ENCODE peak calls at places on chromosomes 7 and 10, in eight cellular contexts. Q is hepatocyte, S is stomach, O is spleen, I is body of pancreas, V is IMR-90, W is heart right ventricle, T is kidney. U is an unnamed sample. For H3K4me1, the result is how much of the 10 kb centered on the place peaks cover.

GRCh38 chr10:110226555-110226925 is 19.1 kb downstream of the MXI1 start:
- DNase-seq in Q (peak), S (peak), O (no peak), I (peak), V (peak), W (peak), T (peak), U (peak)

GRCh38 chr10:102729090-102730026 is 14.4 kb upstream of the WBP1L start:
- DNase-seq in Q (peak), S (peak), O (peak), I (peak), V (peak), W (peak), T (peak), U (peak)

GRCh38 chr7:151875862-151876111 is 1.1 kb downstream of the PRKAG2 start:
- DNase-seq in Q (peak), S (no peak), O (no peak), I (no peak), V (no peak), W (no peak), T (no peak), U (no peak)

GRCh38 chr10:128059266-128059850 is 66.9 kb downstream of the MKI67 start:
- DNase-seq in Q (no peak), S (no peak), O (peak), I (no peak), V (no peak), W (no peak), T (peak), U (no peak)

GRCh38 chr7:27185708-27186449 is 847 bp upstream of the HOXA11 start:
- DNase-seq in Q (no peak), S (peak), O (peak), I (peak), V (no peak), W (no peak), T (peak), U (no peak)

GRCh38 chr7:75532639-75533038 is 40.5 kb downstream of the SPDYE5 start:
- DNase-seq in Q (no peak), S (no peak), O (no peak), I (no peak), V (no peak), W (no peak), T (no peak), U (no peak)

GRCh38 chr10:94083662-94084323 is 90.1 kb downstream of the PLCE1 start:
- DNase-seq in Q (no peak), S (no peak), O (no peak), I (no peak), V (no peak), W (no peak), T (no peak), U (peak)

GRCh38 chr7:106139253-106140251 is 27.4 kb upstream of the SYPL1 start:
- DNase-seq in Q (peak), S (no peak), O (no peak), I (peak), V (peak), W (peak), T (no peak), U (peak)

GRCh38 chr10:26215923-26216576 is 524 bp upstream of the GAD2 start:
- DNase-seq in Q (peak), S (no peak), O (no peak), I (peak), V (no peak), W (peak), T (peak), U (peak)

GRCh38 chr7:134660961-134661376 is 14.3 kb downstream of the BPGM start:
- DNase-seq in Q (no peak), S (no peak), O (no peak), I (no peak), V (peak), W (no peak), T (no peak), U (no peak)

GRCh38 chr10:70440296-70441160 is 953 bp downstream of the NODAL start:
- DNase-seq in Q (no peak), S (no peak), O (no peak), I (no peak), V (no peak), W (no peak), T (peak), U (no peak)

GRCh38 chr7:39894904-39895303 is 55.2 kb upstream of the CDK13 start:
- DNase-seq in Q (no peak), S (no peak), O (no peak), I (no peak), V (peak), W (no peak), T (no peak), U (no peak)

GRCh38 chr7:118352854-118353453 is 128.4 kb downstream of the ANKRD7 start:
- DNase-seq in Q (peak), S (no peak), O (no peak), I (no peak), V (no peak), W (no peak), T (no peak), U (no peak)

GRCh38 chr7:151238924-151239836 is 6.9 kb downstream of the CHPF2 start:
- DNase-seq in Q (no peak), S (no peak), O (peak), I (no peak), V (no peak), W (no peak), T (no peak), U (no peak)

GRCh38 chr10:66940950-66941349 is 15.1 kb downstream of the LRRTM3 start:
- DNase-seq in Q (no peak), S (no peak), O (no peak), I (no peak), V (no peak), W (no peak), T (no peak), U (no peak)

GRCh38 chr7:151598045-151598444 is 78.3 kb upstream of the RHEB start:
- DNase-seq in Q (no peak), S (no peak), O (no peak), I (no peak), V (peak), W (no peak), T (no peak), U (no peak)

GRCh38 chr10:33237736-33238624 is 96.5 kb downstream of the NRP1 start:
- DNase-seq in Q (peak), S (no peak), O (no peak), I (no peak), V (peak), W (no peak), T (no peak), U (peak)
- H3K27ac ChIP-seq in Q (peak), S (no peak), O (no peak), I (no peak), V (peak), W (no peak), T (no peak), U (no peak)

GRCh38 chr7:885261-885892 is 9.0 kb downstream of the GET4 start:
- DNase-seq in Q (no peak), S (no peak), O (peak), I (peak), V (no peak), W (no peak), T (peak), U (no peak)
- H3K4me1 ChIP-seq in Q (under half), S (under half), O (under half), I (half or more), V (under half), W (under half), T (under half), U (under half)

GRCh38 chr7:12450615-12451014 is 47.0 kb upstream of the VWDE start:
- DNase-seq in Q (no peak), S (no peak), O (no peak), I (no peak), V (no peak), W (no peak), T (no peak), U (no peak)
- TF ChIP-seq CTCF in Q (no peak), S (no peak), O (no peak), I (no peak), V (no peak), W (no peak), T (no peak), U (no peak)

GRCh38 chr7:55177589-55178261 is 158.9 kb downstream of the EGFR start:
- DNase-seq in Q (no peak), S (peak), O (no peak), I (no peak), V (no peak), W (peak), T (peak), U (peak)
- H3K27ac ChIP-seq in Q (peak), S (peak), O (no peak), I (peak), V (no peak), W (peak), T (no peak), U (peak)

DNA sequence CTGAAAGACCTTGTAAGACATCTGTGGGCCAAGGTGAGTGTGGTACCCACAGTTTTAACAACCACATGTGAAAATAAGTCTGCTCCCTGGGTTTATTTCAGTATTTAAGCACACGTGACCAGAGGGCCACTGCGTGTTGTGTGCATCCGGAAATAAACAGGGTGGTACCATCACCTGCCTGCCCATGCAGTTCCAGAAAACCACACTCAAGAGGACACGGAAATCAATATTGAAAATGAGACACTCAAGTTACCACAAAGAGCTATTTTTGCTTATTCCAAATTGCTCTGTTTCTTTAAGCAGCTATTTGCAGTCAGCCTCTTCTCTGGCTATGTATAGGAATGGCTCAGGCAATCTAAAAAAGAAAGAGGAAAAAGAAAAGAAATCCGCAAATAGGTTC is 71.8 kb upstream of the LOXL4 start:
- DNase-seq in Q (no peak), S (no peak), O (no peak), I (no peak), V (no peak), W (no peak), T (no peak), U (no peak)
- H3K4me1 ChIP-seq in Q (under half), S (under half), O (under half), I (under half), V (under half), W (under half), T (under half), U (under half)

DNA sequence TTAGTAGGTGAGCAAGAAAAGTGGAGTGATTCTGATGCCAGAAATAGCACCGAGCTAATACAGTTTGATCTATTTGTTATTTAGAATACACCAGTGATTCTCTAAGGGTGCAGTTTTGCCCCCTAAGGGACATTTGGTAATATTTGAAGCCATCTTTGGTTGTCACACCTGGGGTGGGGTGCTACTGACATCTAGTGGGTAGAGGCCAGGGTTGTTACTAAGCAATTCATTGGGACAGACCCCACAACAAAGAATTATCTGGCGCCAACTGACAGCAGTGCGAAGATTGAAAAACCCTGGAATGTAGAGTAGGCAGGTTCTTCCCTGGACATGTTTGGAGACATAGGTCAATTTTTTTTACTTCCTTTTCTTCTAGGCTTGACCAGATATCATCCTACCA is 14.6 kb downstream of the PALS2 start:
- DNase-seq in Q (no peak), S (no peak), O (no peak), I (no peak), V (no peak), W (no peak), T (no peak), U (no peak)
- TF ChIP-seq CTCF in Q (peak), S (no peak), O (no peak), I (peak), V (peak), W (peak), T (peak), U (no peak)

DNA sequence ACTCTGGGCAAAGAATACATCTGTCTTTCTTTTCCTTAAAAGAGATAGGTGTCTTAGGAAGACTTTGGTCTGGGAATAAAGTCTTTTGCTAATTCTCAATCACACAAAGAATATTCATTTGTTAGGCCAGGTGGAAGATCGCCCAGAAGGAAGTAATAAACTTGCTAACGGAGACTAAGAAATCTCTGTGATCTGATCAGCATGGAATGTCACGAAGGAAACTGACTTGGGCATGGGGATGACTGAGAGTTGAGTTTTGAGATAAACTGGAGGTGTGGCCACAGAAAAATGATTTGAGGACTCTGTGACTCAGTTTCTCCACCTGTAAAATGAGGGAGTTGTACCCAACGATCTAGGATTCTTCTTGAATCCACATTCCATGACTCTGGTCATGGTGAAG is 161.1 kb upstream of the SVIL start:
- DNase-seq in Q (no peak), S (no peak), O (no peak), I (no peak), V (peak), W (no peak), T (no peak), U (no peak)
- H3K27ac ChIP-seq in Q (peak), S (peak), O (no peak), I (peak), V (no peak), W (no peak), T (no peak), U (peak)

DNA sequence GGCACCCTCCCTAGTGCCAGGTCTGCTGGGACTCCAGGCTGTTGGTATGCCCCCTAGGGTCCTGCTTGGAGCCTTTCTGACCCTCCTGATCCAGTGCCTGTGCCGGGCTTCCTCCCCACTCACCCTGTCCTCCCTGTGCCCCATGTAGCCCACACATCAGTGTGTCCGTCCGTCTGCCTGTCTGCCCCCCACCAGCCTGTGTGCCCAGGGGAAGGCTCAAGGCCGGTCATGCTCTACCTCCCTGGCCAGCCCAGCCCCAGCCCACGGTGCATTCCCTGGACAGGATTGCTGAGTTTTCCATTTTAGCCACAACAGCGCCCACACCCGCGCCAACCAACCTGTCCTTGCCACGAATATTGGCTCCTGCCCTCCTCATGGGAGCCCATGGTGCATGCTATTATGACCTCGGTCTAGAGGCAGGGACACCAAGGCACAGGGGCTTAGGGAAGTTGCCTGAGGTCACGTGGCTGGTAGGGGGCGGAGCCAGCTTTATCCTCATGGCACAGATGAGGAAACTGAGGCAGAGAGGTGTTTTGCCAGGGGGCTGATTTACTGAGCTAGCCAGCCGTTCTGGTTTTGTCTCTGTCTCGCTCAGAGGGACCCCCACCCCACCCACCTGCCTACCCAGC is 136.0 kb downstream of the FAM53B start:
- DNase-seq in Q (no peak), S (no peak), O (no peak), I (no peak), V (no peak), W (no peak), T (no peak), U (no peak)
- H3K4me1 ChIP-seq in Q (under half), S (under half), O (half or more), I (under half), V (under half), W (under half), T (under half), U (under half)